ENCODE peak calls at places on chromosomes 12 and 14, in eight cellular contexts. K is AG04450, Z is GM23248, M is aorta, S is Peyer's patch, E is mammary epithelial cell, V is HAP-1, N is bronchial epithelial cell. F is an unnamed sample. For H3K27me3, the result is how much of the 10 kb centered on the place peaks cover.

GRCh38 chr12:121628536-121628935 is 2.2 kb downstream of the ORAI1 start:
- DNase-seq in K (no peak), Z (no peak), M (no peak), S (no peak), E (no peak), V (no peak), N (no peak), F (no peak)

GRCh38 chr14:68232643-68233055 is 413.1 kb downstream of the RAD51B start:
- DNase-seq in K (peak), Z (peak), M (no peak), S (no peak), E (peak), V (no peak), N (peak), F (peak)

GRCh38 chr12:115468087-115468510 is 784.1 kb upstream of the TBX3 start:
- DNase-seq in K (no peak), Z (peak), M (no peak), S (peak), E (peak), V (no peak), N (peak), F (no peak)

GRCh38 chr12:15899282-15899870 is 11.8 kb upstream of the DERA start:
- DNase-seq in K (no peak), Z (peak), M (no peak), S (no peak), E (no peak), V (no peak), N (peak), F (no peak)

GRCh38 chr14:80426686-80427085 is 215.4 kb upstream of the DIO2 start:
- DNase-seq in K (no peak), Z (peak), M (no peak), S (no peak), E (peak), V (no peak), N (peak), F (no peak)

GRCh38 chr12:80053048-80053790 is 46.1 kb upstream of the OTOGL start:
- DNase-seq in K (peak), Z (peak), M (peak), S (no peak), E (peak), V (no peak), N (no peak), F (peak)

GRCh38 chr12:70005864-70006618 is 181.0 kb downstream of the MYRFL start:
- DNase-seq in K (no peak), Z (no peak), M (no peak), S (no peak), E (no peak), V (no peak), N (peak), F (no peak)

GRCh38 chr14:71803539-71804260 is 128.5 kb upstream of the RGS6 start:
- DNase-seq in K (peak), Z (peak), M (no peak), S (no peak), E (peak), V (no peak), N (peak), F (no peak)

GRCh38 chr12:5083955-5084849 is 40.5 kb downstream of the KCNA5 start:
- DNase-seq in K (no peak), Z (peak), M (no peak), S (no peak), E (peak), V (peak), N (peak), F (no peak)

GRCh38 chr14:28061006-28061405 is 705.6 kb upstream of the FOXG1 start:
- DNase-seq in K (no peak), Z (no peak), M (no peak), S (no peak), E (no peak), V (no peak), N (no peak), F (no peak)

GRCh38 chr12:105978686-105979085 is 160.1 kb downstream of the NUAK1 start:
- DNase-seq in K (no peak), Z (no peak), M (no peak), S (no peak), E (peak), V (no peak), N (no peak), F (no peak)

GRCh38 chr14:21711360-21711961 is 37.8 kb upstream of the OR4E1 start:
- DNase-seq in K (no peak), Z (peak), M (no peak), S (no peak), E (peak), V (peak), N (peak), F (no peak)

GRCh38 chr14:26621807-26622560 is 24.2 kb upstream of the NOVA1 start:
- DNase-seq in K (no peak), Z (peak), M (no peak), S (no peak), E (no peak), V (peak), N (peak), F (no peak)

GRCh38 chr12:132200800-132201199 is 56.5 kb downstream of the NOC4L start:
- DNase-seq in K (no peak), Z (no peak), M (no peak), S (no peak), E (no peak), V (no peak), N (no peak), F (no peak)
- H3K27me3 ChIP-seq in K (under half), Z (under half), M (under half), S (under half), E (under half), V (under half), N (under half), F (half or more)

GRCh38 chr14:99230271-99231141 is 41.5 kb downstream of the BCL11B start:
- DNase-seq in K (no peak), Z (peak), M (no peak), S (no peak), E (no peak), V (no peak), N (peak), F (no peak)
- H3K27me3 ChIP-seq in K (under half), Z (under half), M (under half), S (under half), E (under half), V (under half), N (under half), F (under half)

DNA sequence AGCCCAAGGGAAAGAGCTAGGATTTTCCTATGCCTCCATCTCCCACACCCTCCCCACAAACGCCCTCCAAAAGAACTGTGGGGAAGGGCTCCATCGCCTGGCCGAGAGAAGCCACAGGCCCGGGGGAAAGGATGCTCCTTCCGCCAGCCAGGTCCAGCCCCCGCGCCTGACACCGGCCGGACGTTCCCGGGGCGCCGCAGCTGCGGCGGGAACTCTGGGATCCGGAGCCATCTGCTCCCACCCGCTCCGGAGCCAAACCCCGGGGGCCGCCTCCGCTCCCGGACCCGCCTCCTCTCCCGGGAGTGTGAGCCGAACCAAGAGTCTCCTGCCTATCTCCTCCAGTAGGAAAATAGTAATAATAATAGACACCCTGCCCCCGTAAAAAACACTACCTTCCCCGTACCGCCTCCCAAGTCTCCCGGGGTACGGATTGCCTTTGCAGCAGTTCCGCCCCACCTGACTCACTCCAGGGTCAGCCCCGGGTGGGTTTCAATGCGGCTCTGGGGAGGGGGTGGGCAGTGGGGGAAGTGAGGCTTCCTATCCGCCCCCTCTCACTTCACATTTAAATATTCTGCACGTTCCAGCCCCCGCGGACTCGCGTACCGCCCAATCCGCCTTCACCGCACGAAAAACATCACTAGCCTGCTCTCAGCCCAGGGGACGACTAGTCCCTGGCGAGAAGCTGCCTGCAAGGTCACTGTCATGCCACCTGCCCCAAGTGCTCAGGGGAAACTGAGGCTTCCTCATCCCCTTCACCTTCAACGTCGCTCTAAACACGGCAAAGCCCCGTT is 2.4 kb downstream of the AGAP2 start:
- DNase-seq in K (no peak), Z (peak), M (no peak), S (peak), E (peak), V (no peak), N (no peak), F (no peak)
- H3K27me3 ChIP-seq in K (half or more), Z (under half), M (under half), S (under half), E (under half), V (under half), N (under half), F (half or more)

GRCh38 chr12:48029811-48030650 is 25.8 kb upstream of the COL2A1 start:
- DNase-seq in K (no peak), Z (no peak), M (no peak), S (no peak), E (no peak), V (no peak), N (no peak), F (no peak)
- H3K27me3 ChIP-seq in K (under half), Z (under half), M (under half), S (under half), E (under half), V (under half), N (under half), F (under half)

GRCh38 chr12:63308701-63309100 is 157.7 kb upstream of the AVPR1A start:
- DNase-seq in K (no peak), Z (peak), M (no peak), S (no peak), E (no peak), V (no peak), N (no peak), F (no peak)
- H3K27me3 ChIP-seq in K (under half), Z (under half), M (under half), S (under half), E (under half), V (under half), N (under half), F (under half)

GRCh38 chr14:100155881-100156645 is 3.4 kb downstream of the DEGS2 start:
- DNase-seq in K (no peak), Z (no peak), M (no peak), S (peak), E (no peak), V (no peak), N (no peak), F (no peak)

GRCh38 chr14:100158566-100159106 is 809 bp downstream of the DEGS2 start:
- DNase-seq in K (no peak), Z (no peak), M (no peak), S (peak), E (no peak), V (no peak), N (no peak), F (no peak)

GRCh38 chr14:100159107-100159864 is at the start of gene DEGS2:
- DNase-seq in K (no peak), Z (peak), M (no peak), S (peak), E (no peak), V (peak), N (no peak), F (no peak)

GRCh38 chr14:100155049-100155621 is 4.3 kb downstream of the DEGS2 start:
- DNase-seq in K (no peak), Z (peak), M (peak), S (peak), E (no peak), V (peak), N (peak), F (no peak)

GRCh38 chr14:100156776-100157175 is 2.7 kb downstream of the DEGS2 start:
- DNase-seq in K (no peak), Z (no peak), M (no peak), S (peak), E (no peak), V (no peak), N (no peak), F (no peak)
- H3K27me3 ChIP-seq in K (under half), Z (under half), M (under half), S (under half), E (under half), V (under half), N (under half), F (under half)

DNA sequence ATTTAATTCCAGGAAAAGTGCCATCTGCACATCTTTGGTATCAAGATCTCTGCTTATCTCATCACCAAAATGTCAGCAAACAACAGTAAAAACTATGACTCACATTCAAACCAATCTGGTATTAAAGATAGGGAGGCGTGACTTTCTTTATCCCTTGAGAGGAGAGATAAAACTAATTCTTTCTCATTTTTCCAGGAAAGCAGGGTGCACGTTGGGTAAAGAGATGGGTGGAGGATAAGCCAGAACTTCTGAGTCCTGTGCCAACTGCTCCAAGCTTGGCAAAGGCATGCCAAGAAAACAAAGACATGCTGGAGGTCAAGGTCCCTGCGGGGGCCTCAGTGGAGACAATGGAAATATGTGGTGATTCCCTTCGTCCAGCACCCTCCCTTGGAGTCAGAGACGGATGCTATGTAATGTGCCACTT is 225.8 kb upstream of the PLXNC1 start:
- DNase-seq in K (no peak), Z (no peak), M (no peak), S (no peak), E (no peak), V (no peak), N (no peak), F (peak)
- H3K27me3 ChIP-seq in K (under half), Z (under half), M (under half), S (under half), E (under half), V (under half), N (under half), F (under half)

GRCh38 chr12:114415525-114415868 is 9.6 kb upstream of the TBX5 start:
- DNase-seq in K (no peak), Z (no peak), M (no peak), S (no peak), E (no peak), V (no peak), N (no peak), F (no peak)

GRCh38 chr12:114416028-114416427 is 10.1 kb upstream of the TBX5 start:
- DNase-seq in K (no peak), Z (no peak), M (no peak), S (no peak), E (no peak), V (no peak), N (no peak), F (no peak)

GRCh38 chr12:114414866-114415524 is 9.1 kb upstream of the TBX5 start:
- DNase-seq in K (no peak), Z (peak), M (no peak), S (no peak), E (no peak), V (no peak), N (no peak), F (no peak)

GRCh38 chr12:114412825-114413749 is 7.1 kb upstream of the TBX5 start:
- DNase-seq in K (no peak), Z (peak), M (no peak), S (no peak), E (no peak), V (no peak), N (no peak), F (no peak)

GRCh38 chr12:114414031-114414865 is 8.3 kb upstream of the TBX5 start:
- DNase-seq in K (no peak), Z (peak), M (no peak), S (no peak), E (no peak), V (no peak), N (no peak), F (no peak)
- H3K27me3 ChIP-seq in K (under half), Z (under half), M (under half), S (under half), E (under half), V (under half), N (under half), F (half or more)

GRCh38 chr14:64878775-64879634 is 702 bp downstream of the SPTB start:
- DNase-seq in K (no peak), Z (peak), M (peak), S (no peak), E (no peak), V (no peak), N (no peak), F (no peak)
- H3K27me3 ChIP-seq in K (half or more), Z (half or more), M (under half), S (under half), E (under half), V (under half), N (under half), F (under half)

GRCh38 chr14:61108742-61109141 is 127.7 kb downstream of the SLC38A6 start:
- DNase-seq in K (no peak), Z (peak), M (no peak), S (no peak), E (no peak), V (no peak), N (no peak), F (no peak)

GRCh38 chr14:61106627-61107147 is 125.6 kb downstream of the SLC38A6 start:
- DNase-seq in K (no peak), Z (no peak), M (no peak), S (no peak), E (no peak), V (no peak), N (no peak), F (no peak)

GRCh38 chr14:61109288-61109687 is 128.2 kb downstream of the SLC38A6 start:
- DNase-seq in K (no peak), Z (no peak), M (no peak), S (no peak), E (no peak), V (no peak), N (no peak), F (no peak)

GRCh38 chr14:61107896-61108295 is 126.9 kb downstream of the SLC38A6 start:
- DNase-seq in K (no peak), Z (no peak), M (no peak), S (no peak), E (no peak), V (no peak), N (no peak), F (no peak)

GRCh38 chr14:61107148-61107641 is 126.2 kb downstream of the SLC38A6 start:
- DNase-seq in K (no peak), Z (peak), M (no peak), S (no peak), E (no peak), V (no peak), N (no peak), F (no peak)
- H3K27me3 ChIP-seq in K (under half), Z (under half), M (under half), S (under half), E (under half), V (under half), N (under half), F (under half)